ENCODE peak calls at places on chromosomes 5 and 9, in eight cellular contexts. U is pancreas, P is PC-3, G is uterus, B is IMR-90, I is psoas muscle, J is tibial artery, S is mammary epithelial cell. M is an unnamed sample. For H3K4me1, the result is how much of the 10 kb centered on the place peaks cover.

GRCh38 chr9:134839441-134840125 is 41.0 kb upstream of the FCN2 start:
- DNase-seq in G (no peak), P (no peak), B (no peak), S (no peak), U (no peak), J (no peak), I (peak), M (peak)

GRCh38 chr5:176535655-176536131 is 1.5 kb downstream of the RNF44 start:
- DNase-seq in P (peak), J (no peak), S (no peak), G (no peak), B (no peak), I (no peak), U (peak), M (peak)

GRCh38 chr5:123756325-123756664 is 244.3 kb downstream of the CSNK1G3 start:
- DNase-seq in U (no peak), S (no peak), P (no peak), G (no peak), J (no peak), B (no peak), I (no peak), M (no peak)

GRCh38 chr9:93117924-93118862 is 15.9 kb downstream of the NINJ1 start:
- DNase-seq in S (no peak), P (no peak), J (peak), B (no peak), U (no peak), I (peak), G (peak), M (peak)

GRCh38 chr5:168481330-168481788 is 4.9 kb upstream of the RARS1 start:
- DNase-seq in B (no peak), G (no peak), P (no peak), U (no peak), I (no peak), S (no peak), J (no peak), M (no peak)

GRCh38 chr5:139177809-139178581 is 20.2 kb downstream of the SIL1 start:
- DNase-seq in J (no peak), S (no peak), P (no peak), G (no peak), I (peak), B (peak), U (peak), M (no peak)

GRCh38 chr5:61332369-61332745 is 299 bp downstream of the ZSWIM6 start:
- DNase-seq in J (peak), P (no peak), G (no peak), B (no peak), U (no peak), I (peak), S (peak), M (peak)

GRCh38 chr9:77977210-77977611 is 54.4 kb downstream of the GNAQ start:
- DNase-seq in G (peak), B (peak), P (no peak), S (peak), I (peak), J (peak), U (peak), M (no peak)

GRCh38 chr9:72539824-72540347 is 18.5 kb downstream of the TMC1 start:
- DNase-seq in U (no peak), B (no peak), I (no peak), G (no peak), S (peak), P (no peak), J (no peak), M (no peak)

GRCh38 chr5:31579558-31579957 is 47.5 kb downstream of the C5orf22 start:
- DNase-seq in P (no peak), S (no peak), G (no peak), B (no peak), U (no peak), I (no peak), J (no peak), M (no peak)

GRCh38 chr9:6230037-6230778 is 14.6 kb downstream of the IL33 start:
- DNase-seq in S (peak), P (peak), J (no peak), B (peak), I (no peak), U (no peak), G (no peak), M (no peak)
- TF ChIP-seq CTCF in S (no peak), P (no peak), J (no peak), B (no peak), I (no peak), U (no peak), G (no peak), M (no peak)

DNA sequence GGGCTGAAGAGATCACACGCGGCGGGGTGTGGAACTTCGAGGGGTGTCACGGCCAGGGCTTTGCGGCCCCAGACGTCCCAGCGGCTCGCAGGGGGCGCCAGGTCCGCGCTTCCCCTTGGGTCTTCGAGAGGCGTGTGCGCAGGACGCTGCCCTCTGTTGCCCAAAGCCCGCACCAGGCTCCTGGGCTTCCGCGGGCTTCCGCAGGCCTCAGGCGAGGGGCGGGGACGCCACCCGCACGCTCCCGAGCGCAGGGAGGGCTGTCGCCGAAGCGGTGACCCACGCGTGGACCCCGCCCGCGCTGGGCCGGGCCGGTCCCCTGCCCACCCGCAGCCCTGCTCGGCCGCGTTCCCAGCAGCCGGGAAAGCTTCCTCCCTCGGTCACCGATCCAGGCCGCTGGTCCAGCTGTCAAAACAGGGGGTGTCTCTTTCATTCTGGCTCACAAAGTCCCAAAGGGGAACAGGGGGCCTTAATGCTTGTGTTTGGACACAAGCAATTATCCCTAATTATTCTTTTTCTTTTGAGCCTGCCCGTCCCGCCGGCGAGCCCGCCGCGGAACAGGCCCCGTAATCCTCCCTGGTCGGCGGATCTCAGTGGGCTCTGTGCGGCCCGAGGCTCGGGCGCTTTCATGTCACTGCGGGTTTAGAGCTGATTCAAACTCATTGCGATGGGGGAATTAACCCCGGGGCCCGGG is 60.6 kb downstream of the TMEM174 start:
- DNase-seq in P (no peak), U (no peak), I (peak), S (no peak), B (no peak), G (no peak), J (no peak), M (peak)
- H3K4me3 ChIP-seq in P (no peak), U (peak), I (peak), S (no peak), B (no peak), G (no peak), J (peak), M (peak)

GRCh38 chr9:128558431-128559310 is 6.3 kb downstream of the SPTAN1 start:
- DNase-seq in G (peak), P (peak), U (peak), S (peak), J (peak), I (peak), B (peak), M (peak)
- H3K4me1 ChIP-seq in G (under half), P (half or more), U (under half), S (under half), J (under half), I (under half), B (under half), M (half or more)

GRCh38 chr5:59445741-59446140 is 447.8 kb downstream of the PDE4D start:
- DNase-seq in U (no peak), S (peak), P (no peak), B (no peak), J (no peak), I (no peak), G (no peak), M (peak)

GRCh38 chr5:59450245-59450644 is 443.3 kb downstream of the PDE4D start:
- DNase-seq in S (no peak), B (no peak), P (peak), U (no peak), I (no peak), G (no peak), J (no peak), M (no peak)
- TF ChIP-seq CTCF in S (peak), B (no peak), P (peak), U (no peak), I (peak), G (peak), J (no peak), M (peak)

GRCh38 chr9:86975086-86975485 is 27.8 kb upstream of the GAS1 start:
- DNase-seq in G (no peak), I (no peak), P (no peak), U (no peak), J (no peak), S (no peak), B (no peak), M (no peak)
- H3K4me3 ChIP-seq in G (no peak), I (no peak), P (no peak), U (no peak), J (no peak), S (no peak), B (no peak), M (no peak)

GRCh38 chr9:114619205-114619758 is 8.2 kb downstream of the TMEM268 start:
- DNase-seq in I (no peak), P (no peak), S (peak), U (no peak), G (no peak), B (no peak), J (no peak), M (no peak)
- H3K4me1 ChIP-seq in I (under half), P (under half), S (under half), U (under half), G (under half), B (under half), J (under half), M (under half)

M was measured in osteoblast.